ENCODE peak calls at places on chromosomes 7 and 10, in seven cellular contexts. F, Y, G, Z, M, S and E are unnamed samples.

GRCh38 chr7:87564290-87564963 is 36.3 kb downstream of the ABCB1 start:
- DNase-seq in F (no peak), Z (no peak), S (peak; percentile 56), G (peak; percentile 60), M (peak; percentile 43), Y (no peak), E (peak; percentile 17)

GRCh38 chr7:140042386-140042670 is 20.4 kb downstream of the PARP12 start:
- DNase-seq in M (no peak), S (no peak), G (peak; percentile 20), Z (no peak), F (no peak), Y (no peak), E (no peak)

GRCh38 chr7:19061331-19061730 is 56.1 kb downstream of the TWIST1 start:
- DNase-seq in Y (no peak), F (no peak), G (no peak), M (no peak), Z (peak; percentile 58), S (no peak), E (no peak)

GRCh38 chr7:111639894-111640293 is 77.6 kb upstream of the IMMP2L start:
- DNase-seq in G (no peak), F (no peak), S (no peak), M (no peak), Z (peak; percentile 73), Y (peak; percentile 89), E (no peak)

GRCh38 chr10:95314519-95314918 is 23.7 kb upstream of the PDLIM1 start:
- DNase-seq in G (no peak), S (no peak), F (no peak), Z (no peak), M (no peak), Y (no peak), E (no peak)

GRCh38 chr10:13296476-13296875 is 3.4 kb downstream of the PHYH start:
- DNase-seq in Y (no peak), G (no peak), M (no peak), F (no peak), S (peak; percentile 4), Z (no peak), E (no peak)

GRCh38 chr10:51733061-51733460 is 33.7 kb upstream of the CSTF2T start:
- DNase-seq in Y (no peak), Z (peak; percentile 6), S (no peak), M (no peak), F (no peak), G (no peak), E (no peak)

GRCh38 chr7:35555934-35556333 is 139.0 kb downstream of the HERPUD2 start:
- DNase-seq in F (no peak), Y (no peak), S (no peak), Z (no peak), M (no peak), G (no peak), E (peak; percentile 74)

GRCh38 chr7:111871283-111871682 is 309.0 kb upstream of the IMMP2L start:
- DNase-seq in S (no peak), F (no peak), Z (no peak), Y (no peak), M (no peak), G (no peak), E (no peak)

GRCh38 chr7:157271991-157272324 is 64.8 kb upstream of the DNAJB6 start:
- DNase-seq in F (peak; percentile 88), G (peak; percentile 91), M (no peak), Z (peak; percentile 99), Y (peak; percentile 65), S (no peak), E (peak; percentile 59)

GRCh38 chr10:128036746-128037542 is 89.3 kb downstream of the MKI67 start:
- DNase-seq in Z (peak; percentile 53), F (no peak), M (no peak), Y (no peak), S (no peak), G (peak; percentile 62), E (peak; percentile 51)

GRCh38 chr7:47335557-47336177 is 246.2 kb downstream of the TNS3 start:
- DNase-seq in G (peak; percentile 48), Z (no peak), Y (no peak), S (no peak), M (no peak), F (no peak), E (no peak)

GRCh38 chr10:10892290-10892875 is 125.3 kb upstream of the CELF2 start:
- DNase-seq in Y (no peak), S (no peak), M (no peak), Z (no peak), G (no peak), F (no peak), E (no peak)

GRCh38 chr7:142689439-142690168 is 59.7 kb upstream of the PRSS1 start:
- DNase-seq in F (no peak), G (no peak), M (no peak), S (no peak), Y (no peak), Z (no peak), E (no peak)
- TF ChIP-seq CTCF in F (no peak), G (no peak), M (no peak), S (no peak), Y (peak; percentile 18), Z (no peak), E (no peak)

GRCh38 chr10:42755028-42755451 is 27.6 kb upstream of the BMS1 start:
- DNase-seq in Z (no peak), F (no peak), S (peak; percentile 50), G (no peak), Y (no peak), M (no peak), E (no peak)

GRCh38 chr10:42755591-42756093 is 27.0 kb upstream of the BMS1 start:
- DNase-seq in F (no peak), S (no peak), G (no peak), Z (no peak), Y (no peak), M (no peak), E (no peak)

GRCh38 chr10:42753126-42753506 is 29.5 kb upstream of the BMS1 start:
- DNase-seq in Y (peak; percentile 27), Z (peak; percentile 75), M (peak; percentile 74), F (peak; percentile 89), G (peak; percentile 82), S (peak; percentile 91), E (peak; percentile 65)

GRCh38 chr10:42754155-42755027 is 28.2 kb upstream of the BMS1 start:
- DNase-seq in F (peak; percentile 59), Z (peak; percentile 27), G (no peak), M (peak; percentile 37), Y (no peak), S (peak; percentile 60), E (peak; percentile 30)

DNA sequence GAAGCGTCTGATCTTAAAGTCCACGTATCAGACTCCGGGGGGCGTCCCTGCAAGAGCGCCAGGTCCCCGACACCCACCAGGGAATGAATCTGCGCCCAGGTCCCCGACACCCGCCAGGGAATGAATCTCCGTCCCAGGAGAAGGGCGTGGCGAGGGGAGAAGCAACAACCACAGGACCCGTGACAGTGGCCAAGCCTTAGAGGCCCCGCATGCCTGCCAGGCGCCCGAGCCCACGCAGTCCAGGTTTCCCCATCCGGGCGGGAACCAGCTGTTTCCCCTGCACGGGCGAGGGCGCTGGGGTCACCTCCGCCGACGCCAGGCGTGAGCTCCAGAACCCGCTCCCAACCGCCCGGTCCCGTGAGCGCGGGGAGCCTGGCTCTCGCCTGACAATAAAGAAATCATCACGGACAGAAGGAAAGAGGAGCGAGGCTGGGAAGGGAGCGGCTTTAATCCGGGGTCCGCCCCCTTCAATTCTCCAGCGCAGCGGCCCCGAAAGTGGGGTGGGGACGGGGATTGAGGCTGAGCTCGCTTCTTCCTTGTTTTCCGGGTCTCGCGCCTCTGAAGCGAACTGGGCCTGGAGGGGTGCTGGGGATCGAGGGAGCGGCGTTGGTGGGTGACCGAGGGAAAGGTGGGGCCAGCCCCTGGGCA is 29.0 kb upstream of the BMS1 start:
- DNase-seq in F (peak; percentile 57), M (peak; percentile 14), G (no peak), Y (no peak), Z (no peak), S (no peak), E (no peak)
- TF ChIP-seq CTCF in F (no peak), M (no peak), G (no peak), Y (no peak), Z (no peak), S (no peak), E (peak; percentile 18)

DNA sequence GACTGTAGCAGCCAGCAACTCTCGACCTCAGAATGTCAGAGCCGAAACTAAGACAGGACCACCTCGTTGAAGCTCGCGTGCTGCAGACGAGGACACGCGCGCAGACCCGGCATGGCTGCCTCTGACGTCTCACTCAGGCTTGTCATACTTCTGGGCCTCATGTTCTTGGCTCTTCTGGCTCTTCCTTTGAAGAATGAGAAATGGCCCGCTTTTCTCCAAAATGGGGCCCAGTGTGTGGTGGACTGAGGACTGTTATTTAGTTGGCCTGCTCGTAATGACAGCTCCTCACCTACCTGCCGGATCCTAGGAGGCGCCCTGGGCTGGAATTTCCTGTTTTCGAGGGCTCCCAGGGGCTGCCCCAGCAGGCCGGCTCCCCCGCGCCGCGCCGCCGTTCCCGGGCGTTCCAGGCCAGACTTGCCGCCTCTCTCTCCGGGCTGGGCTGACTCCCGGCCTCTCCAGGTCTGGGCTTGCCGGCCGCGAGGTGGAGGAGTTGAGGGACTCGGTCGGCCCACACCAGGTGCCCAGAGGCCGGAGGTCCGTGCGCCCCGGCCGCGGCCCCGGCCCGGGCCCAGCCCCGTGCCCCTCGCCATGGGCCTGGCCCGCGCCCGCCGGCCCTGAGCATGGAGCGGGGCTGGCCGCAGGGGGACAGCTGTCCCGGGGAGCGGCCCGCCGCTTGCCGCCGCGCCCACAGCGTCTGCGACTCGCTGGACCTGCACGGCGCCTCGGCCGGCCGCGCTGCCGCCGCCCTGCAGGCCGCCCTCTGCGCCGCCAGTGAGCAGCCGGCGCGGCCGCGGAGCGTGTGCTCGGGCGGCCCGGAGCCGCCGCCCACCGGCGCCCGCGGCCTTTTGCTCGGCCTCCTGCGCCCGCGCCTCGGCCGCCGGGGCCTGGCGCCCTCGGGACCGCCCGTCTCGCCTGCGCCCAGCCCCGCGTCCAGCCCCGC is 28.1 kb downstream of the AGAP3 start:
- DNase-seq in F (no peak), Y (no peak), G (no peak), Z (no peak), S (peak; percentile 69), M (no peak), E (peak; percentile 29)
- TF ChIP-seq CTCF in F (no peak), Y (no peak), G (no peak), Z (no peak), S (no peak), M (no peak), E (peak; percentile 32)

GRCh38 chr10:77962350-77963146 is 36.0 kb upstream of the DLG5 start:
- DNase-seq in G (no peak), Z (no peak), S (no peak), F (no peak), Y (no peak), M (no peak), E (no peak)

GRCh38 chr10:77959887-77960286 is 33.3 kb upstream of the DLG5 start:
- DNase-seq in Y (no peak), F (no peak), M (no peak), G (no peak), Z (no peak), S (no peak), E (no peak)

GRCh38 chr10:77963901-77964300 is 37.3 kb upstream of the DLG5 start:
- DNase-seq in S (no peak), Y (no peak), G (no peak), Z (no peak), M (no peak), F (no peak), E (no peak)

GRCh38 chr10:77960829-77961329 is 34.3 kb upstream of the DLG5 start:
- DNase-seq in Y (no peak), Z (no peak), F (no peak), S (no peak), M (no peak), G (no peak), E (no peak)

DNA sequence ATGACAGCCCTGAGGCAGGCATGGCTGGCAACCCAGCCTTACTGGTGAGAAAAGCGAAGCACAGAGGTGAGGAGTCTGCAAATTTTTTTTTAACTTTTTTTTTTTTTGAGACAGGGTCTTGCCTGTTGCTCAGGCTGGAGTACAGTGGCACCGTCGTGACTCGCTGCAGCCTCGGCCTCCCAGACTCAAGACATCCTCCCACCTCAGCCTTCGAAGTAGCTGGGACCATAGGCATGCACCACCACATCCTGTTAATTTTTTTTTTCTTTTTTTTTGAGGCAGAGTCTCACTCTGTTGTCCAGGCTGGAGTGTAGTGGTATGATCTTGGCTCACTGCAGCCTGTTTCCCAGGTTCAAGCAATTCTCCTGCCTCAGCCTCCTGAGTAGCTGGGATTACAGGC is 35.1 kb upstream of the DLG5 start:
- DNase-seq in Y (no peak), S (no peak), Z (no peak), F (no peak), G (no peak), M (no peak), E (no peak)
- TF ChIP-seq CTCF in Y (no peak), S (no peak), Z (no peak), F (no peak), G (no peak), M (no peak), E (no peak)